ENCODE peak calls at places on chromosomes 12 and 14, in six cellular contexts. C is GM18507, H is endodermal cell, V is dorsolateral prefrontal cortex, M is progenitor cell of endocrine pancreas, Z is HT1080. B is an unnamed sample.

GRCh38 chr12:60926256-60926655 is 1330.4 kb downstream of the SLC16A7 start:
- DNase-seq in C (no peak), H (no peak), V (no peak), M (no peak), Z (no peak), B (no peak)

GRCh38 chr12:57107456-57107855 is 3.7 kb downstream of the STAT6 start:
- DNase-seq in C (no peak), H (no peak), V (no peak), M (no peak), Z (no peak), B (no peak)

GRCh38 chr14:61927015-61927414 is 164.8 kb downstream of the SNAPC1 start:
- DNase-seq in C (no peak), H (no peak), V (no peak), M (no peak), Z (peak; percentile 81), B (no peak)

GRCh38 chr12:674272-674781 is 11.1 kb upstream of the NINJ2 start:
- DNase-seq in C (peak; percentile 26), H (peak; percentile 23), V (no peak), M (no peak), Z (peak; percentile 66), B (no peak)

GRCh38 chr12:53232641-53233538 is 881 bp upstream of the RARG start:
- DNase-seq in C (no peak), H (peak; percentile 90), V (peak; percentile 59), M (no peak), Z (peak; percentile 37), B (peak; percentile 37)

GRCh38 chr14:34766611-34767010 is 52.2 kb upstream of the CFL2 start:
- DNase-seq in C (no peak), H (no peak), V (no peak), M (no peak), Z (no peak), B (peak; percentile 17)

GRCh38 chr14:71933026-71933587 is 878 bp downstream of the RGS6 start:
- DNase-seq in C (no peak), H (peak; percentile 67), V (no peak), M (no peak), Z (no peak), B (no peak)

GRCh38 chr12:93603762-93604161 is 31.3 kb downstream of the SOCS2 start:
- DNase-seq in C (no peak), H (no peak), V (no peak), M (no peak), Z (no peak), B (no peak)

GRCh38 chr14:60482743-60483142 is 3.1 kb downstream of the C14orf39 start:
- DNase-seq in C (no peak), H (no peak), V (no peak), M (no peak), Z (peak; percentile 76), B (no peak)

GRCh38 chr14:21825147-21825743 is 151.6 kb upstream of the OR4E1 start:
- DNase-seq in C (no peak), H (peak; percentile 77), V (no peak), M (no peak), Z (peak; percentile 61), B (no peak)

GRCh38 chr14:64244279-64244678 is 49.9 kb downstream of the ESR2 start:
- DNase-seq in C (no peak), H (no peak), V (no peak), M (no peak), Z (no peak), B (no peak)

GRCh38 chr12:45407188-45407850 is 191.4 kb downstream of the ANO6 start:
- DNase-seq in C (no peak), H (no peak), V (no peak), M (no peak), Z (no peak), B (no peak)

GRCh38 chr14:45177081-45177480 is 41.4 kb downstream of the FANCM start:
- DNase-seq in C (no peak), H (no peak), V (no peak), M (no peak), Z (no peak), B (no peak)

GRCh38 chr12:106953352-106954260 is 2.1 kb upstream of the TMEM263 start:
- DNase-seq in C (no peak), H (no peak), V (no peak), M (no peak), Z (peak; percentile 48), B (no peak)

GRCh38 chr14:80996049-80996901 is 40.9 kb downstream of the TSHR start:
- DNase-seq in C (no peak), H (no peak), V (peak; percentile 9), M (no peak), Z (peak; percentile 71), B (peak; percentile 79)

GRCh38 chr12:76032043-76032981 is 736 bp upstream of the PHLDA1 start:
- DNase-seq in C (no peak), H (peak; percentile 89), V (peak; percentile 37), M (no peak), Z (peak; percentile 58), B (peak; percentile 78)

GRCh38 chr12:89470741-89471504 is 53.7 kb downstream of the GALNT4 start:
- DNase-seq in C (no peak), H (no peak), V (no peak), M (no peak), Z (no peak), B (peak; percentile 62)

GRCh38 chr14:61171687-61172086 is 109.5 kb downstream of the TMEM30B start:
- DNase-seq in C (no peak), H (no peak), V (no peak), M (no peak), Z (no peak), B (no peak)

GRCh38 chr14:72666610-72667009 is 227.3 kb downstream of the DPF3 start:
- DNase-seq in C (no peak), H (no peak), V (no peak), M (no peak), Z (peak; percentile 93), B (peak; percentile 51)

GRCh38 chr14:76446486-76446885 is 70.5 kb downstream of the ESRRB start:
- DNase-seq in C (no peak), H (no peak), V (no peak), M (no peak), Z (no peak), B (no peak)

GRCh38 chr12:29072631-29073030 is 76.4 kb upstream of the FAR2 start:
- DNase-seq in C (no peak), H (peak; percentile 42), V (no peak), M (no peak), Z (no peak), B (no peak)

GRCh38 chr12:76276499-76277151 is 71.6 kb downstream of the BBS10 start:
- DNase-seq in C (no peak), H (peak; percentile 22), V (no peak), M (no peak), Z (no peak), B (peak; percentile 91)

GRCh38 chr14:54642950-54643695 is 76.2 kb downstream of the SAMD4A start:
- DNase-seq in C (no peak), H (peak; percentile 49), V (no peak), M (no peak), Z (peak; percentile 15), B (no peak)

GRCh38 chr12:109134186-109134917 is 18.0 kb downstream of the ACACB start:
- DNase-seq in C (no peak), H (peak; percentile 91), V (no peak), M (no peak), Z (peak; percentile 20), B (peak; percentile 81)

GRCh38 chr14:81400202-81400678 is at the start of gene STON2:
- DNase-seq in C (no peak), H (no peak), V (no peak), M (no peak), Z (peak; percentile 98), B (peak; percentile 98)

GRCh38 chr12:116955382-116956021 is 44.8 kb downstream of the FBXW8 start:
- DNase-seq in C (no peak), H (peak; percentile 55), V (no peak), M (no peak), Z (peak; percentile 41), B (peak; percentile 18)

GRCh38 chr14:51398898-51399297 is 158.9 kb downstream of the TMX1 start:
- DNase-seq in C (no peak), H (no peak), V (no peak), M (no peak), Z (peak; percentile 99), B (peak; percentile 61)

GRCh38 chr12:120598674-120599463 is 17.7 kb upstream of the POP5 start:
- DNase-seq in C (no peak), H (peak; percentile 76), V (no peak), M (no peak), Z (peak; percentile 68), B (peak; percentile 48)

GRCh38 chr12:94603434-94604068 is 46.8 kb downstream of the TMCC3 start:
- DNase-seq in C (peak; percentile 5), H (peak; percentile 82), V (no peak), M (no peak), Z (no peak), B (no peak)

GRCh38 chr12:12723147-12723680 is 6.0 kb downstream of the CDKN1B start:
- DNase-seq in C (no peak), H (no peak), V (no peak), M (no peak), Z (peak; percentile 35), B (peak; percentile 43)

GRCh38 chr12:3179731-3180130 is 102.6 kb downstream of the TSPAN9 start:
- DNase-seq in C (no peak), H (no peak), V (no peak), M (no peak), Z (no peak), B (no peak)

GRCh38 chr14:62670526-62670925 is 374.7 kb downstream of the KCNH5 start:
- DNase-seq in C (no peak), H (no peak), V (no peak), M (no peak), Z (peak; percentile 71), B (no peak)

GRCh38 chr12:67069451-67070306 is 199.5 kb upstream of the CAND1 start:
- DNase-seq in C (no peak), H (peak; percentile 93), V (no peak), M (peak; percentile 41), Z (peak; percentile 6), B (peak; percentile 13)

GRCh38 chr12:57416039-57416996 is 14.5 kb downstream of the R3HDM2 start:
- DNase-seq in C (no peak), H (no peak), V (no peak), M (no peak), Z (peak; percentile 66), B (peak; percentile 14)